ENCODE peak calls at places on chromosomes 16 and 17, in four cellular contexts. E, D, Y and V are unnamed samples.

GRCh38 chr17:80859004-80859941 is 132.4 kb upstream of the CHMP6 start:
- DNase-seq in E (no peak), D (no peak), Y (peak; percentile 63), V (peak; percentile 63)

GRCh38 chr16:88804552-88805339 is 1.2 kb downstream of the CDT1 start:
- DNase-seq in E (peak; percentile 51), D (no peak), Y (no peak), V (no peak)

GRCh38 chr16:89925596-89926079 is 2.5 kb downstream of the TUBB3 start:
- DNase-seq in E (peak; percentile 49), D (no peak), Y (no peak), V (no peak)

GRCh38 chr16:61289141-61289540 is 747.1 kb downstream of the CDH8 start:
- DNase-seq in E (no peak), D (no peak), Y (no peak), V (no peak)

GRCh38 chr16:83681421-83681820 is 126.4 kb upstream of the HSBP1 start:
- DNase-seq in E (no peak), D (no peak), Y (no peak), V (no peak)

GRCh38 chr17:81680150-81680549 is 3.4 kb downstream of the ARL16 start:
- DNase-seq in E (no peak), D (no peak), Y (no peak), V (no peak)

GRCh38 chr17:7237761-7238417 is 1.4 kb downstream of the PHF23 start:
- DNase-seq in E (peak; percentile 81), D (peak; percentile 55), Y (peak; percentile 51), V (peak; percentile 51)

GRCh38 chr16:30889721-30890120 is 4.2 kb downstream of the BCL7C start:
- DNase-seq in E (no peak), D (no peak), Y (no peak), V (no peak)

GRCh38 chr16:88430524-88431446 is 22.3 kb upstream of the ZFPM1 start:
- DNase-seq in E (peak; percentile 90), D (no peak), Y (no peak), V (no peak)